ENCODE peak calls at places on chromosomes 5 and 9, in four cellular contexts. R is K562, N is GM12878, U is WTC11. I is an unnamed sample.

GRCh38 chr9:93159601-93160418 is 24.1 kb upstream of the WNK2 start:
- DNase-seq in R (peak; percentile 96), N (no peak), U (peak; percentile 96), I (peak; percentile 97)

GRCh38 chr5:39775458-39776365 is 350.9 kb upstream of the DAB2 start:
- DNase-seq in R (no peak), N (no peak), U (no peak), I (no peak)

GRCh38 chr5:82314964-82315728 is 37.0 kb upstream of the RPS23 start:
- DNase-seq in R (no peak), N (no peak), U (no peak), I (no peak)

GRCh38 chr5:60811105-60811504 is 33.0 kb downstream of the ELOVL7 start:
- DNase-seq in R (no peak), N (no peak), U (no peak), I (no peak)

GRCh38 chr9:27471789-27472585 is 52.1 kb upstream of the IFNK start:
- DNase-seq in R (no peak), N (no peak), U (no peak), I (no peak)

GRCh38 chr9:110099236-110099741 is 108.7 kb downstream of the C9orf152 start:
- DNase-seq in R (no peak), N (no peak), U (no peak), I (peak; percentile 50)

GRCh38 chr9:118957585-118957984 is 411.6 kb downstream of the BRINP1 start:
- DNase-seq in R (no peak), N (no peak), U (no peak), I (no peak)

GRCh38 chr5:17305964-17306725 is 88.7 kb downstream of the BASP1 start:
- DNase-seq in R (no peak), N (no peak), U (no peak), I (no peak)

GRCh38 chr9:127828262-127829031 is 25.8 kb downstream of the FPGS start:
- DNase-seq in R (peak; percentile 96), N (no peak), U (peak; percentile 98), I (no peak)

GRCh38 chr5:125311743-125312142 is 565.3 kb upstream of the ZNF608 start:
- DNase-seq in R (no peak), N (no peak), U (no peak), I (no peak)

GRCh38 chr5:178425621-178426068 is 164.5 kb downstream of the COL23A1 start:
- DNase-seq in R (no peak), N (no peak), U (no peak), I (peak; percentile 13)

GRCh38 chr5:80282054-80282453 is 26.2 kb upstream of the SERINC5 start:
- DNase-seq in R (no peak), N (no peak), U (no peak), I (no peak)

GRCh38 chr9:99425124-99425523 is 203.0 kb downstream of the SEC61B start:
- DNase-seq in R (no peak), N (no peak), U (no peak), I (no peak)

GRCh38 chr5:168939131-168939530 is 360.0 kb upstream of the PANK3 start:
- DNase-seq in R (no peak), N (no peak), U (no peak), I (no peak)

GRCh38 chr5:83955916-83956315 is 235.3 kb upstream of the HAPLN1 start:
- DNase-seq in R (no peak), N (no peak), U (no peak), I (no peak)

GRCh38 chr9:32255026-32255425 is 129.4 kb upstream of the ACO1 start:
- DNase-seq in R (no peak), N (no peak), U (no peak), I (no peak)

GRCh38 chr5:151251001-151251551 is 1.9 kb upstream of the GM2A start:
- DNase-seq in R (no peak), N (peak; percentile 49), U (no peak), I (no peak)

GRCh38 chr5:66621146-66621545 is 25.0 kb downstream of the MAST4 start:
- DNase-seq in R (no peak), N (no peak), U (no peak), I (no peak)

GRCh38 chr5:9927106-9927505 is 297.0 kb upstream of the TAS2R1 start:
- DNase-seq in R (no peak), N (no peak), U (no peak), I (no peak)

GRCh38 chr9:126721531-126722098 is 83.2 kb upstream of the ZBTB43 start:
- DNase-seq in R (no peak), N (no peak), U (no peak), I (no peak)

GRCh38 chr9:71364196-71364955 is 243.0 kb upstream of the TRPM3 start:
- DNase-seq in R (no peak), N (no peak), U (no peak), I (no peak)

GRCh38 chr5:75667586-75667985 is 49.7 kb downstream of the POC5 start:
- DNase-seq in R (no peak), N (no peak), U (no peak), I (no peak)

GRCh38 chr5:138659561-138659960 is 84.4 kb upstream of the HSPA9 start:
- DNase-seq in R (no peak), N (no peak), U (no peak), I (no peak)

GRCh38 chr5:147693238-147693637 is 89.3 kb downstream of the JAKMIP2 start:
- DNase-seq in R (no peak), N (no peak), U (no peak), I (no peak)

GRCh38 chr5:147688965-147689364 is 93.6 kb downstream of the JAKMIP2 start:
- DNase-seq in R (no peak), N (no peak), U (no peak), I (no peak)

GRCh38 chr5:147689436-147689835 is 93.1 kb downstream of the JAKMIP2 start:
- DNase-seq in R (no peak), N (no peak), U (no peak), I (no peak)

GRCh38 chr5:147690595-147690994 is 91.9 kb downstream of the JAKMIP2 start:
- DNase-seq in R (no peak), N (no peak), U (peak; percentile 19), I (no peak)

DNA sequence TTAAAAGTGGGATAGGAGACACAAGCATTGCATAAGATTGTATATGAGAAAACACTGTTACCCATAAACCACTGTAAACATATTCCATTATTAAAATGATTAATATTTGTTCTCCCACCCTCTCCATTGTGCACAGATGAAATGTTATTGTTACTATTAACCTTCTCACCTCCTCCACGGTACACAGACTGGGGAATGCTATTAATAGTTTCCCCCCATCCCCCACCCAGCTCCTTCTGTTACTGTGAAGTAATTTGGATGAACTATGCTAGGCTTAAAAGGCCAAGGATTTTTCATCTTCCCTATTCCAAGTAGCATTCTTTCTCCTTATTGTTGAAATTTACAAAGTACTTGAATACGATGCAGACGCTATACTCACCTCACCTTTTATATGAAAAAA is 91.4 kb downstream of the JAKMIP2 start:
- DNase-seq in R (no peak), N (no peak), U (no peak), I (no peak)
- TF ChIP-seq USF1 in R (no peak), N (no peak), U (no peak), I (no peak)

GRCh38 chr5:33890633-33891032 is 1.2 kb downstream of the ADAMTS12 start:
- DNase-seq in R (no peak), N (no peak), U (peak; percentile 15), I (no peak)

GRCh38 chr5:33892419-33893151 is 795 bp upstream of the ADAMTS12 start:
- DNase-seq in R (no peak), N (no peak), U (no peak), I (no peak)

GRCh38 chr5:33894566-33894965 is 2.8 kb upstream of the ADAMTS12 start:
- DNase-seq in R (no peak), N (no peak), U (no peak), I (no peak)

GRCh38 chr5:33890147-33890546 is 1.6 kb downstream of the ADAMTS12 start:
- DNase-seq in R (no peak), N (no peak), U (no peak), I (no peak)

DNA sequence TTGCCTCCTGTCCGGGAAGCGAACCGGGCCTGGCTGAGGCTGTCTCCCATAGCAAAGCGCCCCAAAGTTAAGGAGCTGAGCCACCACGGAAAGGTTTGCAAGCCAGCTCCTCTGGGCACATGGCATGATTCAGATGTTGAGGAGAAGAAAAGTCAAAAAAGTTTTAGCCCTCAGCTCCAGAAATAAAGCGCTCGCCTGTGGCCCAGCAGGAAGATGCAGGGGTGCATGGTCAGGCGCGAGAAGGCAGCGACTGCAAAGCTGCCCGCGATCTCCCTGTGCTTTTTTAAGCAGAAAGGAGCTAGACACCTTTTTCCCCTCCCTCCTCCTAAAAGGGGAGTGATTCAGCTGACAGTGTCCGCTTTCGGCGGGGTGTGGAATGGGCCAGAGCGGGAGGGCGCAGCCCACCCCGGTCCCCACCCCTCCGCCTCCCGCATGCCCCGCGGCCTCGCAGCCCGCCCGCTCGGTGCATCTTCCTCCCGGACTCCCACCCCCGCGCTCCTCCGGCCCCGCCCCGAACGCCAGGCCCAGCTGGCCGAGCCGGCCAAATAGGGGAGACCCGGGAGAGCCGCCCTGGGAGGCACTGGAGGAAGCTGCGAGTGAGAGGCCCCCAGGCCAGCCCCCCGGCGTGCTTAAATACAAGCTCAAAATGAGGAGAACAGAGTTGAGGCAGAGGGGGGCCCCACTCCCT is at the start of gene ADAMTS12:
- DNase-seq in R (peak; percentile 18), N (no peak), U (peak; percentile 70), I (peak; percentile 60)
- TF ChIP-seq USF1 in R (no peak), N (no peak), U (no peak), I (no peak)

GRCh38 chr9:74556685-74557084 is 59.5 kb downstream of the RORB start:
- DNase-seq in R (no peak), N (no peak), U (no peak), I (no peak)
- TF ChIP-seq USF1 in R (no peak), N (no peak), U (no peak), I (no peak)

DNA sequence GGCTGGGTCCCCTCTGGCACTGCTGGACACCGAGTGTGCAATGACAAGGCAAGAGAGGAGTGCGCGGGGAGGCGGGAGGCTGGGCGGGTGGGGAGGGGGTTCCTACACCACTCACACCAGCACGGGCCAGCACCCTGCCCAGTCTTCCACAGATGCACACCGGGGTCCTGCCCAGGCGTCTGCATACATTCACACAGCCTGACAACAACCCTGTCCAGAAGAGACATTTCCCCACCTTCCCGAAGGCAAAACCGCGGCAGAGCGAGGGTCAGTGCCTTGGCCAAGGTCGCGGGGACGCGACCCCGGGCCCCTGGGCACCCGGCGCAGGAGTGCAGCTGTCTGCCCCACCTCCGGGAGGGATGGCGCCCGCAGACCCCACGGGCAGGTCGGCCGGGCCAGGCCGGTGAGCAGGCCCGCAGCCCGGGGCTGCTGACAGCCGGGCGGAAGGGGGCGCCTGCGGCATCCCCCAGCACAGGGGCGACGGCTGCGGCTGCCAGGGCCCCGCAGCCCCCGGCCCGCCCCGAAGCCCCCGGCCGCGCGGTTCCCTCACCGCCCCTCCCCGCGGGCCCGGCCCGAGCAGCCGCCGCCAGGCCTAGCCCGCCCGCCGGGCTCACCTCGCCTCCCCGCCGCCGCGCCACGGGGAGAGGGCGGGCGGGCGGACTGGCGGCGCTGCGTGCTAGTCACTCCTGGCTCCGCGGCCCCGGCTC is 496 bp downstream of the MAPK9 start:
- DNase-seq in R (peak; percentile 49), N (no peak), U (peak; percentile 39), I (no peak)
- TF ChIP-seq USF1 in R (no peak), N (no peak), U (no peak), I (no peak)

I was measured in SK-N-SH.